ENCODE peak calls at places on chromosomes 2 and 18, in ten cellular contexts. One of them, this sample, is unnamed.

GRCh38 chr18:490624-491023 is 9.9 kb downstream of the COLEC12 start:
- DNase-seq in small intestine: no peak
- DNase-seq in ovary: no peak
- DNase-seq in uterus: no peak
- DNase-seq in mammary epithelial cell: no peak
- DNase-seq in sigmoid colon: no peak
- DNase-seq in tibial artery: no peak
- DNase-seq in HCT116: no peak
- DNase-seq in CD4-positive, alpha-beta memory T cell: no peak
- DNase-seq in keratinocyte: no peak
- DNase-seq in this sample: no peak

GRCh38 chr2:56184500-56184996 is 758 bp downstream of the CCDC85A start:
- DNase-seq in small intestine: peak
- DNase-seq in ovary: no peak
- DNase-seq in uterus: peak
- DNase-seq in mammary epithelial cell: peak
- DNase-seq in sigmoid colon: no peak
- DNase-seq in tibial artery: no peak
- DNase-seq in HCT116: no peak
- DNase-seq in CD4-positive, alpha-beta memory T cell: no peak
- DNase-seq in keratinocyte: no peak
- DNase-seq in this sample: peak

GRCh38 chr2:197929008-197929885 is 124.9 kb downstream of the PLCL1 start:
- DNase-seq in small intestine: no peak
- DNase-seq in ovary: no peak
- DNase-seq in uterus: no peak
- DNase-seq in mammary epithelial cell: no peak
- DNase-seq in sigmoid colon: no peak
- DNase-seq in tibial artery: no peak
- DNase-seq in HCT116: no peak
- DNase-seq in CD4-positive, alpha-beta memory T cell: no peak
- DNase-seq in keratinocyte: no peak
- DNase-seq in this sample: no peak

GRCh38 chr18:13393338-13393737 is 174.8 kb downstream of the LDLRAD4 start:
- DNase-seq in small intestine: no peak
- DNase-seq in ovary: no peak
- DNase-seq in uterus: no peak
- DNase-seq in mammary epithelial cell: no peak
- DNase-seq in sigmoid colon: peak
- DNase-seq in tibial artery: no peak
- DNase-seq in HCT116: no peak
- DNase-seq in CD4-positive, alpha-beta memory T cell: no peak
- DNase-seq in keratinocyte: no peak
- DNase-seq in this sample: no peak

GRCh38 chr18:35836932-35837331 is 135.5 kb upstream of the RMP24 start:
- DNase-seq in small intestine: no peak
- DNase-seq in ovary: no peak
- DNase-seq in uterus: no peak
- DNase-seq in mammary epithelial cell: no peak
- DNase-seq in sigmoid colon: no peak
- DNase-seq in tibial artery: no peak
- DNase-seq in HCT116: no peak
- DNase-seq in CD4-positive, alpha-beta memory T cell: no peak
- DNase-seq in keratinocyte: no peak
- DNase-seq in this sample: no peak

GRCh38 chr18:35514752-35515459 is 17.1 kb upstream of the INO80C start:
- DNase-seq in small intestine: no peak
- DNase-seq in ovary: no peak
- DNase-seq in uterus: no peak
- DNase-seq in mammary epithelial cell: no peak
- DNase-seq in sigmoid colon: no peak
- DNase-seq in tibial artery: no peak
- DNase-seq in HCT116: no peak
- DNase-seq in CD4-positive, alpha-beta memory T cell: no peak
- DNase-seq in keratinocyte: no peak
- DNase-seq in this sample: no peak

GRCh38 chr2:234983011-234983726 is 31.4 kb downstream of the SH3BP4 start:
- DNase-seq in small intestine: peak
- DNase-seq in ovary: no peak
- DNase-seq in uterus: no peak
- DNase-seq in mammary epithelial cell: no peak
- DNase-seq in sigmoid colon: no peak
- DNase-seq in tibial artery: no peak
- DNase-seq in HCT116: no peak
- DNase-seq in CD4-positive, alpha-beta memory T cell: no peak
- DNase-seq in keratinocyte: no peak
- DNase-seq in this sample: no peak

GRCh38 chr2:178330175-178331021 is 120.6 kb downstream of the PRKRA start:
- DNase-seq in small intestine: no peak
- DNase-seq in ovary: no peak
- DNase-seq in uterus: no peak
- DNase-seq in mammary epithelial cell: no peak
- DNase-seq in sigmoid colon: no peak
- DNase-seq in tibial artery: no peak
- DNase-seq in HCT116: no peak
- DNase-seq in CD4-positive, alpha-beta memory T cell: no peak
- DNase-seq in keratinocyte: no peak
- DNase-seq in this sample: no peak

GRCh38 chr2:223725494-223725893 is 111.9 kb downstream of the AP1S3 start:
- DNase-seq in small intestine: peak
- DNase-seq in ovary: peak
- DNase-seq in uterus: peak
- DNase-seq in mammary epithelial cell: peak
- DNase-seq in sigmoid colon: peak
- DNase-seq in tibial artery: peak
- DNase-seq in HCT116: peak
- DNase-seq in CD4-positive, alpha-beta memory T cell: no peak
- DNase-seq in keratinocyte: peak
- DNase-seq in this sample: peak

GRCh38 chr2:178517496-178517895 is 37.2 kb downstream of the PLEKHA3 start:
- DNase-seq in small intestine: no peak
- DNase-seq in ovary: no peak
- DNase-seq in uterus: no peak
- DNase-seq in mammary epithelial cell: no peak
- DNase-seq in sigmoid colon: no peak
- DNase-seq in tibial artery: no peak
- DNase-seq in HCT116: no peak
- DNase-seq in CD4-positive, alpha-beta memory T cell: no peak
- DNase-seq in keratinocyte: no peak
- DNase-seq in this sample: no peak

GRCh38 chr2:160156665-160157064 is 43.4 kb downstream of the ITGB6 start:
- DNase-seq in small intestine: no peak
- DNase-seq in ovary: no peak
- DNase-seq in uterus: no peak
- DNase-seq in mammary epithelial cell: peak
- DNase-seq in sigmoid colon: no peak
- DNase-seq in tibial artery: no peak
- DNase-seq in HCT116: no peak
- DNase-seq in CD4-positive, alpha-beta memory T cell: no peak
- DNase-seq in keratinocyte: no peak
- DNase-seq in this sample: no peak

GRCh38 chr2:96091711-96092579 is 24.4 kb downstream of the ADRA2B start:
- DNase-seq in small intestine: peak
- DNase-seq in ovary: no peak
- DNase-seq in uterus: no peak
- DNase-seq in mammary epithelial cell: no peak
- DNase-seq in sigmoid colon: no peak
- DNase-seq in tibial artery: no peak
- DNase-seq in HCT116: no peak
- DNase-seq in CD4-positive, alpha-beta memory T cell: no peak
- DNase-seq in keratinocyte: no peak
- DNase-seq in this sample: no peak

GRCh38 chr2:221195829-221196228 is 376.3 kb downstream of the EPHA4 start:
- DNase-seq in small intestine: no peak
- DNase-seq in ovary: no peak
- DNase-seq in uterus: no peak
- DNase-seq in mammary epithelial cell: no peak
- DNase-seq in sigmoid colon: no peak
- DNase-seq in tibial artery: no peak
- DNase-seq in HCT116: no peak
- DNase-seq in CD4-positive, alpha-beta memory T cell: no peak
- DNase-seq in keratinocyte: no peak
- DNase-seq in this sample: no peak

GRCh38 chr2:120613742-120614481 is 121.8 kb upstream of the GLI2 start:
- DNase-seq in small intestine: no peak
- DNase-seq in ovary: no peak
- DNase-seq in uterus: no peak
- DNase-seq in mammary epithelial cell: peak
- DNase-seq in sigmoid colon: no peak
- DNase-seq in tibial artery: no peak
- DNase-seq in HCT116: no peak
- DNase-seq in CD4-positive, alpha-beta memory T cell: no peak
- DNase-seq in keratinocyte: no peak
- DNase-seq in this sample: peak

GRCh38 chr2:143607446-143608110 is 478.4 kb downstream of the ARHGAP15 start:
- DNase-seq in small intestine: peak
- DNase-seq in ovary: no peak
- DNase-seq in uterus: no peak
- DNase-seq in mammary epithelial cell: no peak
- DNase-seq in sigmoid colon: no peak
- DNase-seq in tibial artery: no peak
- DNase-seq in HCT116: no peak
- DNase-seq in CD4-positive, alpha-beta memory T cell: no peak
- DNase-seq in keratinocyte: no peak
- DNase-seq in this sample: no peak

GRCh38 chr2:226835420-226835795 is 446 bp upstream of the RHBDD1 start:
- DNase-seq in small intestine: no peak
- DNase-seq in ovary: no peak
- DNase-seq in uterus: no peak
- DNase-seq in mammary epithelial cell: no peak
- DNase-seq in sigmoid colon: peak
- DNase-seq in tibial artery: no peak
- DNase-seq in HCT116: no peak
- DNase-seq in CD4-positive, alpha-beta memory T cell: no peak
- DNase-seq in keratinocyte: no peak
- DNase-seq in this sample: no peak

DNA sequence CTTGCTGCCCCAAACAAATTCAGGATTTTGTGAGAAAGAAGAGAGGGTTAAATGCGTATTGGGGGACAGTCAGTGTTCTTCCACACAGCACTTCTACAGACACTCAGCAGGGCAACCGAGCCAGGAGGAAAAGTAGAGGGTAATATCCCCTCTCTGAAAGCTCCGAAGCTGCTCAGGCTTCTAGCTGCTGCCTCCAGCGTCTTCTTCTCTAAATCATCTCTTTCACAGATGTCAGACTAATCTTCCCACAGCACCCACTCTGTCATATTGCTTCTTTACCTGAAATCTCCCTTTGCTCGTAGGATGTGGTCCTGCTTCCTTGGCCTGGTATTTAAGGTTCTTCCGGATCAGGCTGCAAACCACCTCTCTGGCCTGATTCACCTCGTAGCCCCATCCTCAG is 117.6 kb upstream of the HAAO start:
- DNase-seq in small intestine: no peak
- DNase-seq in ovary: no peak
- DNase-seq in uterus: no peak
- DNase-seq in mammary epithelial cell: no peak
- DNase-seq in sigmoid colon: no peak
- DNase-seq in tibial artery: no peak
- DNase-seq in HCT116: no peak
- DNase-seq in CD4-positive, alpha-beta memory T cell: no peak
- DNase-seq in keratinocyte: no peak
- DNase-seq in this sample: no peak
- H3K27ac ChIP-seq in small intestine: no peak
- H3K27ac ChIP-seq in ovary: no peak
- H3K27ac ChIP-seq in uterus: no peak
- H3K27ac ChIP-seq in mammary epithelial cell: no peak
- H3K27ac ChIP-seq in sigmoid colon: no peak
- H3K27ac ChIP-seq in tibial artery: peak
- H3K27ac ChIP-seq in HCT116: no peak
- H3K27ac ChIP-seq in CD4-positive, alpha-beta memory T cell: no peak
- H3K27ac ChIP-seq in keratinocyte: no peak
- H3K27ac ChIP-seq in this sample: no peak

DNA sequence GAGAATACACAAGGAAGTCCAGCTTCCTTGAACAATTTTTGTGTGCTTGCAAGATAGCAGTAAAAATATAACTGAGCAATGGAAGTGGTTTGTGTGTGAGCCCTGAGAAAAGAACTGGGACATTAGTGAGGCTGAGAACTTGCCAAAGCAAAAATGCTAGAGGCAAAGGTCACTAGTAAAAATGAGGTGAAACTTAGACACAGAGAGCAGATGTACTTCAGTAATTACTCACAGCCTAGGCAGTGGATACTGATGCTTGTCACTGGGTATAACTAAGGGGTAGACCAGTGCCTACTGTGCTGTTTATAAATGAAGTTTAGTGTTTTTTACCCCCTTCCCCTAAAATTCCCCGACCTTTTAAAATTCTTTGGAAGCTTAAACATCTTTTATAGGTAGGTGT is 450.1 kb downstream of the LPIN1 start:
- DNase-seq in small intestine: no peak
- DNase-seq in ovary: no peak
- DNase-seq in uterus: no peak
- DNase-seq in mammary epithelial cell: no peak
- DNase-seq in sigmoid colon: no peak
- DNase-seq in tibial artery: no peak
- DNase-seq in HCT116: no peak
- DNase-seq in CD4-positive, alpha-beta memory T cell: no peak
- DNase-seq in keratinocyte: no peak
- DNase-seq in this sample: no peak
- H3K27ac ChIP-seq in small intestine: no peak
- H3K27ac ChIP-seq in ovary: no peak
- H3K27ac ChIP-seq in uterus: no peak
- H3K27ac ChIP-seq in mammary epithelial cell: no peak
- H3K27ac ChIP-seq in sigmoid colon: no peak
- H3K27ac ChIP-seq in tibial artery: no peak
- H3K27ac ChIP-seq in HCT116: no peak
- H3K27ac ChIP-seq in CD4-positive, alpha-beta memory T cell: no peak
- H3K27ac ChIP-seq in keratinocyte: no peak
- H3K27ac ChIP-seq in this sample: no peak

DNA sequence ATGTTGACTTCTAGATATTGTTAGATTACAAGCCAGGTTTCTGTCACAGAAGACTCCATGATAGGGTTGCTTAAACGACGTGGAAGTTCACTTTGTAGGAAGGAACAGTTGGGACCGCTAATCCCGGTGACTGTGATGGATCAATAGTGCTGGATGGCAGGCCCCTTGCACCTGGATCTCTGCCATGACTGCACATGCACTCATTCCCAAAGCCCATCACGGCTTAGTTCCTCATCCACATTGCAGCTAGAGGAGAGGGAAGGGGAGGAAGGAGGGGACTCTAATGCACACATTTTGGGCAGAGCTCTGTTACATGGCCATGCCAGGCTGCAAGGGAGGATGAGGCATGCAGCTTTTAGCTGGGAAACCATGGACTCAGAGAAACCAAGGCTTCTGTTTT is 773.7 kb upstream of the RAB6C start:
- DNase-seq in small intestine: no peak
- DNase-seq in ovary: no peak
- DNase-seq in uterus: no peak
- DNase-seq in mammary epithelial cell: no peak
- DNase-seq in sigmoid colon: no peak
- DNase-seq in tibial artery: no peak
- DNase-seq in HCT116: no peak
- DNase-seq in CD4-positive, alpha-beta memory T cell: no peak
- DNase-seq in keratinocyte: no peak
- DNase-seq in this sample: no peak
- H3K27ac ChIP-seq in small intestine: no peak
- H3K27ac ChIP-seq in ovary: no peak
- H3K27ac ChIP-seq in uterus: no peak
- H3K27ac ChIP-seq in mammary epithelial cell: no peak
- H3K27ac ChIP-seq in sigmoid colon: no peak
- H3K27ac ChIP-seq in tibial artery: no peak
- H3K27ac ChIP-seq in HCT116: no peak
- H3K27ac ChIP-seq in CD4-positive, alpha-beta memory T cell: no peak
- H3K27ac ChIP-seq in keratinocyte: no peak
- H3K27ac ChIP-seq in this sample: no peak

GRCh38 chr2:65158557-65158956 is 28.7 kb upstream of the RAB1A start:
- DNase-seq in small intestine: no peak
- DNase-seq in ovary: no peak
- DNase-seq in uterus: no peak
- DNase-seq in mammary epithelial cell: no peak
- DNase-seq in sigmoid colon: no peak
- DNase-seq in tibial artery: no peak
- DNase-seq in HCT116: no peak
- DNase-seq in CD4-positive, alpha-beta memory T cell: no peak
- DNase-seq in keratinocyte: no peak
- DNase-seq in this sample: no peak
- H3K27ac ChIP-seq in small intestine: no peak
- H3K27ac ChIP-seq in ovary: no peak
- H3K27ac ChIP-seq in uterus: no peak
- H3K27ac ChIP-seq in mammary epithelial cell: no peak
- H3K27ac ChIP-seq in sigmoid colon: no peak
- H3K27ac ChIP-seq in tibial artery: no peak
- H3K27ac ChIP-seq in HCT116: no peak
- H3K27ac ChIP-seq in CD4-positive, alpha-beta memory T cell: no peak
- H3K27ac ChIP-seq in keratinocyte: no peak
- H3K27ac ChIP-seq in this sample: no peak

This sample was measured in right lobe of liver.